ENCODE peak calls at places on chromosomes 4 and X, in five cellular contexts. D is colonic mucosa, G is neuronal stem cell, K is left ventricle myocardium inferior, O is spleen. N is an unnamed sample.

GRCh38 chr4:100060765-100061416 is 110.8 kb upstream of the H2AZ1 start:
- DNase-seq in G (no peak), O (no peak), D (no peak), K (no peak), N (no peak)

GRCh38 chrX:79361192-79361870 is 5.8 kb downstream of the ITM2A start:
- DNase-seq in G (no peak), K (no peak), D (no peak), O (no peak), N (no peak)

GRCh38 chr4:30721353-30722091 is 1.4 kb downstream of the PCDH7 start:
- DNase-seq in G (peak; percentile 54), K (peak; percentile 33), O (no peak), D (peak; percentile 22), N (peak; percentile 80)

GRCh38 chr4:2962614-2963184 is 507 bp downstream of the NOP14 start:
- DNase-seq in D (peak; percentile 60), G (peak; percentile 71), O (no peak), K (no peak), N (no peak)

GRCh38 chrX:50967734-50968133 is 57.2 kb downstream of the BMP15 start:
- DNase-seq in G (no peak), K (no peak), O (no peak), D (no peak), N (no peak)

GRCh38 chrX:66000628-66001275 is 39.1 kb downstream of the VSIG4 start:
- DNase-seq in D (no peak), K (no peak), O (no peak), G (no peak), N (no peak)

GRCh38 chr4:168555437-168555836 is 58.6 kb downstream of the PALLD start:
- DNase-seq in O (no peak), D (no peak), G (no peak), K (no peak), N (no peak)

GRCh38 chr4:75800972-75801371 is 76.6 kb downstream of the USO1 start:
- DNase-seq in K (no peak), D (no peak), G (no peak), O (no peak), N (no peak)

GRCh38 chr4:124804584-124804983 is 92.1 kb upstream of the ANKRD50 start:
- DNase-seq in G (no peak), D (no peak), O (no peak), K (no peak), N (no peak)

GRCh38 chr4:134139188-134139587 is 62.4 kb downstream of the PABPC4L start:
- DNase-seq in D (no peak), O (no peak), G (no peak), K (no peak), N (no peak)

GRCh38 chrX:136028383-136028984 is 43.2 kb downstream of the SLC9A6 start:
- DNase-seq in G (peak; percentile 18), K (no peak), O (no peak), D (no peak), N (no peak)

GRCh38 chr4:168551211-168551610 is 54.4 kb downstream of the PALLD start:
- DNase-seq in G (no peak), K (no peak), D (no peak), O (no peak), N (no peak)

GRCh38 chr4:71200944-71201533 is 137.8 kb upstream of the SLC4A4 start:
- DNase-seq in O (no peak), D (peak; percentile 31), G (no peak), K (no peak), N (no peak)

GRCh38 chr4:19248023-19248422 is 1003.7 kb upstream of the SLIT2 start:
- DNase-seq in K (no peak), D (no peak), O (no peak), G (no peak), N (no peak)

GRCh38 chr4:185811509-185812364 is at the start of gene SORBS2:
- DNase-seq in K (no peak), D (peak; percentile 79), O (peak; percentile 85), G (no peak), N (peak; percentile 73)

GRCh38 chr4:139528377-139529005 is 27.5 kb downstream of the SETD7 start:
- DNase-seq in G (no peak), O (no peak), D (peak; percentile 29), K (peak; percentile 71), N (no peak)

GRCh38 chrX:24463077-24463476 is 2.0 kb upstream of the PDK3 start:
- DNase-seq in G (no peak), D (no peak), K (no peak), O (no peak), N (no peak)

GRCh38 chrX:21996872-21997271 is 35.3 kb upstream of the PHEX start:
- DNase-seq in G (no peak), D (no peak), O (no peak), K (no peak), N (no peak)

GRCh38 chrX:115958687-115959359 is 211.7 kb upstream of the AGTR2 start:
- DNase-seq in K (no peak), O (no peak), G (no peak), D (no peak), N (no peak)

GRCh38 chrX:77014655-77015377 is 432.4 kb upstream of the FGF16 start:
- DNase-seq in D (no peak), G (peak; percentile 74), K (no peak), O (no peak), N (no peak)

GRCh38 chr4:48748949-48749596 is 31.0 kb downstream of the FRYL start:
- DNase-seq in G (no peak), O (no peak), K (no peak), D (no peak), N (no peak)

GRCh38 chrX:132119821-132120220 is 8.0 kb downstream of the FRMD7 start:
- DNase-seq in O (no peak), G (peak; percentile 45), K (no peak), D (no peak), N (no peak)

GRCh38 chr4:105808459-105809041 is 86.7 kb upstream of the NPNT start:
- DNase-seq in G (no peak), O (no peak), K (no peak), D (no peak), N (no peak)

GRCh38 chr4:6443035-6444023 is 29.1 kb downstream of the PPP2R2C start:
- DNase-seq in O (peak; percentile 54), K (no peak), D (no peak), G (no peak), N (no peak)

GRCh38 chr4:23920296-23920695 is 30.4 kb upstream of the PPARGC1A start:
- DNase-seq in O (no peak), D (no peak), K (no peak), G (no peak), N (no peak)

GRCh38 chrX:139823806-139824205 is 109.0 kb downstream of the ATP11C start:
- DNase-seq in O (no peak), G (no peak), K (no peak), D (no peak), N (no peak)

GRCh38 chrX:123859409-123859827 is 435 bp upstream of the XIAP start:
- DNase-seq in O (no peak), G (peak; percentile 3), K (peak; percentile 71), D (peak; percentile 79), N (no peak)

GRCh38 chrX:57595381-57595811 is 3.6 kb downstream of the ZXDB start:
- DNase-seq in D (no peak), O (no peak), K (no peak), G (no peak), N (no peak)

GRCh38 chrX:153773741-153774575 is 6.9 kb upstream of the SRPK3 start:
- DNase-seq in G (no peak), O (peak; percentile 69), D (no peak), K (peak; percentile 3), N (peak; percentile 56)

GRCh38 chr4:25223770-25224375 is 10.0 kb upstream of the PI4K2B start:
- DNase-seq in K (no peak), G (peak; percentile 47), O (no peak), D (no peak), N (no peak)

GRCh38 chr4:182749768-182750167 is 167.4 kb downstream of the DCTD start:
- DNase-seq in G (no peak), K (no peak), D (no peak), O (no peak), N (no peak)

GRCh38 chr4:87913871-87914270 is 61.6 kb upstream of the SPP1 start:
- DNase-seq in O (no peak), D (no peak), G (no peak), K (no peak), N (no peak)

GRCh38 chrX:68892651-68893050 is 63.8 kb downstream of the EFNB1 start:
- DNase-seq in O (no peak), D (no peak), G (peak; percentile 32), K (no peak), N (no peak)

GRCh38 chr4:173218411-173219125 is 50.0 kb downstream of the GALNT7 start:
- DNase-seq in O (no peak), D (no peak), G (no peak), K (no peak), N (no peak)

GRCh38 chrX:11190745-11191510 is 79.8 kb downstream of the HCCS start:
- DNase-seq in D (peak; percentile 61), G (no peak), O (no peak), K (no peak), N (peak; percentile 24)

GRCh38 chr4:55012363-55013255 is 112.8 kb downstream of the KDR start:
- DNase-seq in K (no peak), O (no peak), G (no peak), D (no peak), N (no peak)

GRCh38 chrX:16745102-16745501 is 25.7 kb downstream of the SYAP1 start:
- DNase-seq in K (no peak), G (no peak), D (no peak), O (no peak), N (no peak)

GRCh38 chr4:80036306-80036705 is 36.7 kb downstream of the ANTXR2 start:
- DNase-seq in O (no peak), D (peak; percentile 40), G (no peak), K (no peak), N (no peak)
- H3K27ac ChIP-seq in O (peak overlapping the region; percentile 72), D (peak overlapping the region; percentile 55), G (no peak overlapping the region), K (peak overlapping the region; percentile 86), N (no peak overlapping the region)

DNA sequence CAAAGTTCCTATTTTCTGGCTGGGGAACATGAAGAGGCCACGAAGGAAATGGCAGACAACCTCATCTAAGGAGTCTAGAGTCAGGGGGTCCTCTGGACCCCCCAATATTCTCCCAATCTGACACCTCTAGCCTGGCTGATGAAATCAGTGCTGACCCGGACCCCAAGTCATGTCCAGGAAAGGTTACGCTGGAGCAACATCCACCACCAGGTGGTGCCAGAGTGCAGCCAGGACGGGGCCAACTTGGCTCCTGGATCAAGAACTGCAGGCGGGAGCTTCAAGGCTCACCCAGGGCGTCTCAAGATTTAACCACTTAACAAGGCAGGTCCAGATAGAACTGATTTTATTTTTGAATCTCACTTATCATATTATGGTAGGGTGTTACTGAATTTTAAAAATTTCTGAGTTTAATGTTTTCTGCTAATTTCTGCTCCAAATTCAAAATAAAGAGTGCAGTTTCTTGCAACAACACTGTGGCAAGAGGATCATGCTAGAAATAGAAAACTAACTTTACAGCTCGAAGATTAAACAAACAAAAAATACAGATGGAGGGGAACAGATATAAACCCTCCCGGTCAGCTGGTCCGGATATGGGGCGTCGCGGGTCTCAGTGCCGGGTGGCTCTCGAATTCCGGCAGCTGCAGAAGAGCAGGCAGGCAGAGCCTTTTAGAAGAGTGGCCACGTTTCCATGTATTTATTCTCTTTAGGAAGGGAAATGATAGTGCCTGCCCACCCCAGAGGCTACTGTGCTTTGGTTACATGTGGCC is 135.5 kb downstream of the AFAP1 start:
- DNase-seq in G (peak; percentile 75), K (peak; percentile 88), O (peak; percentile 91), D (peak; percentile 92), N (peak; percentile 96)
- H3K4me1 ChIP-seq in G (peaks cover 23% of the 10 kb centered on the region), K (peaks cover 52% of the 10 kb centered on the region), O (no peaks in the 10 kb centered on the region), D (no peaks in the 10 kb centered on the region), N (peaks cover 17% of the 10 kb centered on the region)

GRCh38 chr4:82587826-82588225 is 26.0 kb upstream of the TMEM150C start:
- DNase-seq in O (no peak), G (no peak), D (no peak), K (no peak), N (no peak)
- H3K27ac ChIP-seq in O (no peak overlapping the region), G (no peak overlapping the region), D (no peak overlapping the region), K (no peak overlapping the region), N (no peak overlapping the region)

GRCh38 chr4:1210971-1211370 is 38.0 kb downstream of the CTBP1 start:
- DNase-seq in D (no peak), G (no peak), K (peak; percentile 14), O (peak; percentile 62), N (no peak)
- H3K4me1 ChIP-seq in D (peaks cover 31% of the 10 kb centered on the region), G (no peaks in the 10 kb centered on the region), K (peaks cover 64% of the 10 kb centered on the region), O (peaks cover 21% of the 10 kb centered on the region), N (peaks cover 10% of the 10 kb centered on the region)